ENCODE peak calls at places on chromosomes 2 and 18, in seven cellular contexts. L is tibial artery; E is activated CD4-positive, alpha-beta T cell treated with anti-CD3 and anti-CD28 coated beads, Interleukin-2, amount 50 U/mL, for 1 hour; D is NCI-H1105; C is lower lobe of right lung; J is AG04449; P is amygdala. R is an unnamed sample.

GRCh38 chr2:184945824-184946223 is 347.5 kb downstream of the ZNF804A start:
- DNase-seq in P (no peak), D (no peak), J (no peak), L (no peak), C (no peak), E (no peak), R (no peak)

GRCh38 chr2:49702740-49703139 is 548.4 kb upstream of the FSHR start:
- DNase-seq in L (no peak), P (no peak), E (no peak), J (no peak), C (no peak), D (no peak), R (no peak)

GRCh38 chr2:138648606-138649005 is 131.6 kb downstream of the NXPH2 start:
- DNase-seq in E (no peak), L (no peak), J (no peak), D (no peak), P (no peak), C (no peak), R (no peak)

GRCh38 chr2:239247401-239248245 is 153.2 kb downstream of the HDAC4 start:
- DNase-seq in J (no peak), P (no peak), C (no peak), D (no peak), E (peak), L (no peak), R (peak)

GRCh38 chr18:63207154-63207790 is 112.3 kb downstream of the BCL2 start:
- DNase-seq in E (no peak), J (no peak), P (no peak), C (no peak), D (peak), L (no peak), R (no peak)

GRCh38 chr2:40436093-40436475 is 15.8 kb downstream of the SLC8A1 start:
- DNase-seq in J (no peak), C (no peak), P (no peak), L (no peak), D (no peak), E (no peak), R (no peak)

GRCh38 chr2:140770645-140771044 is 1360.2 kb downstream of the LRP1B start:
- DNase-seq in L (no peak), J (no peak), C (no peak), P (no peak), D (no peak), E (no peak), R (no peak)

GRCh38 chr2:2260691-2261268 is 70.3 kb downstream of the MYT1L start:
- DNase-seq in J (no peak), E (no peak), P (no peak), D (no peak), L (no peak), C (no peak), R (no peak)

GRCh38 chr18:73691118-73691517 is 456.5 kb downstream of the FBXO15 start:
- DNase-seq in E (no peak), C (no peak), J (peak), D (no peak), P (no peak), L (no peak), R (no peak)

GRCh38 chr18:32868424-32868823 is 95.6 kb upstream of the KLHL14 start:
- DNase-seq in P (no peak), E (no peak), J (no peak), C (no peak), D (no peak), L (no peak), R (no peak)

GRCh38 chr2:119352357-119352756 is 14.3 kb downstream of the C2orf76 start:
- DNase-seq in E (no peak), P (no peak), L (no peak), C (no peak), J (no peak), D (no peak), R (no peak)

GRCh38 chr2:100253786-100254185 is 68.5 kb downstream of the LONRF2 start:
- DNase-seq in P (no peak), J (no peak), E (no peak), C (no peak), L (no peak), D (no peak), R (no peak)

GRCh38 chr2:108575132-108575966 is 41.1 kb downstream of the LIMS1 start:
- DNase-seq in D (no peak), P (no peak), C (no peak), L (no peak), J (no peak), E (no peak), R (no peak)

GRCh38 chr2:232385660-232386489 is 7.3 kb downstream of the ALPP start:
- DNase-seq in P (no peak), J (peak), L (no peak), C (peak), E (no peak), D (no peak), R (no peak)

GRCh38 chr2:215921884-215922283 is 91.5 kb downstream of the MREG start:
- DNase-seq in P (no peak), J (peak), D (no peak), L (no peak), E (no peak), C (no peak), R (peak)

GRCh38 chr18:48573632-48574293 is 34.9 kb downstream of the CTIF start:
- DNase-seq in C (no peak), L (no peak), J (no peak), E (no peak), P (no peak), D (no peak), R (no peak)

GRCh38 chr2:237904806-237905599 is 45.6 kb downstream of the RAMP1 start:
- DNase-seq in P (no peak), C (peak), L (peak), E (no peak), D (no peak), J (peak), R (no peak)

GRCh38 chr18:38459086-38459485 is 893.5 kb upstream of the CELF4 start:
- DNase-seq in J (no peak), E (no peak), C (no peak), D (no peak), P (no peak), L (no peak), R (no peak)

GRCh38 chr2:37585982-37586621 is 85.3 kb downstream of the CDC42EP3 start:
- DNase-seq in E (peak), P (no peak), D (no peak), C (no peak), J (peak), L (peak), R (peak)

GRCh38 chr18:45749918-45750689 is 26.1 kb downstream of the SLC14A1 start:
- DNase-seq in L (no peak), P (no peak), C (no peak), E (no peak), D (no peak), J (no peak), R (no peak)

R was measured in adrenal gland.